ENCODE peak calls at places on chromosomes 16 and 17, in nine cellular contexts. H is A549, O is H1, E is ovary, P is transverse colon, W is sigmoid colon, Q is tibial nerve, F is stomach, K is K562. U is an unnamed sample.

GRCh38 chr17:78197147-78197830 is 10.1 kb downstream of the AFMID start:
- DNase-seq in H (no peak), O (no peak), E (no peak), P (no peak), W (no peak), Q (no peak), F (no peak), K (no peak), U (no peak)

GRCh38 chr17:2212328-2212981 is 91.1 kb downstream of the SMG6 start:
- DNase-seq in H (no peak), O (no peak), E (no peak), P (no peak), W (peak; percentile 89), Q (peak; percentile 58), F (no peak), K (no peak), U (peak; percentile 89)

GRCh38 chr16:49469323-49469670 is 95.7 kb downstream of the C16orf78 start:
- DNase-seq in H (no peak), O (no peak), E (no peak), P (no peak), W (peak; percentile 12), Q (no peak), F (no peak), K (no peak), U (peak; percentile 38)

GRCh38 chr17:43717913-43718312 is 40.7 kb downstream of the SOST start:
- DNase-seq in H (no peak), O (no peak), E (no peak), P (no peak), W (no peak), Q (no peak), F (no peak), K (no peak), U (no peak)

GRCh38 chr16:3458852-3459361 is 15.4 kb downstream of the NAA60 start:
- DNase-seq in H (peak; percentile 81), O (no peak), E (no peak), P (peak; percentile 68), W (no peak), Q (no peak), F (peak; percentile 57), K (no peak), U (no peak)

GRCh38 chr17:68539536-68540469 is 27.6 kb downstream of the PRKAR1A start:
- DNase-seq in H (no peak), O (no peak), E (no peak), P (no peak), W (no peak), Q (peak; percentile 48), F (peak; percentile 55), K (no peak), U (no peak)

GRCh38 chr17:76558210-76559095 is 18.6 kb downstream of the PRCD start:
- DNase-seq in H (no peak), O (no peak), E (no peak), P (no peak), W (no peak), Q (no peak), F (no peak), K (no peak), U (no peak)

GRCh38 chr16:67842509-67843342 is 606 bp downstream of the THAP11 start:
- DNase-seq in H (no peak), O (peak; percentile 73), E (peak; percentile 64), P (peak; percentile 60), W (peak; percentile 82), Q (no peak), F (peak; percentile 49), K (no peak), U (no peak)

GRCh38 chr16:52912565-52913173 is 140.0 kb downstream of the CHD9NB start:
- DNase-seq in H (peak; percentile 55), O (peak; percentile 82), E (peak; percentile 50), P (peak; percentile 75), W (no peak), Q (peak; percentile 66), F (peak; percentile 85), K (peak; percentile 55), U (peak; percentile 65)

GRCh38 chr16:82694239-82694874 is 67.6 kb downstream of the CDH13 start:
- DNase-seq in H (no peak), O (no peak), E (no peak), P (no peak), W (no peak), Q (no peak), F (no peak), K (no peak), U (no peak)

GRCh38 chr17:43456661-43457361 is 27.0 kb upstream of the DHX8 start:
- DNase-seq in H (no peak), O (no peak), E (no peak), P (peak; percentile 12), W (peak; percentile 75), Q (peak; percentile 60), F (no peak), K (no peak), U (no peak)

GRCh38 chr16:89193021-89193575 is 7.2 kb downstream of the SLC22A31 start:
- DNase-seq in H (no peak), O (peak; percentile 84), E (peak; percentile 84), P (peak; percentile 63), W (no peak), Q (no peak), F (peak; percentile 62), K (peak; percentile 95), U (peak; percentile 70)

GRCh38 chr16:56862776-56863175 is 2.2 kb upstream of the SLC12A3 start:
- DNase-seq in H (no peak), O (no peak), E (no peak), P (peak; percentile 21), W (no peak), Q (no peak), F (no peak), K (no peak), U (no peak)

GRCh38 chr17:48553837-48554236 is 8.9 kb upstream of the HOXB2 start:
- DNase-seq in H (no peak), O (no peak), E (no peak), P (no peak), W (no peak), Q (no peak), F (no peak), K (no peak), U (no peak)

GRCh38 chr17:52084176-52084575 is 74.3 kb downstream of the CA10 start:
- DNase-seq in H (no peak), O (no peak), E (no peak), P (no peak), W (no peak), Q (no peak), F (no peak), K (no peak), U (no peak)

DNA sequence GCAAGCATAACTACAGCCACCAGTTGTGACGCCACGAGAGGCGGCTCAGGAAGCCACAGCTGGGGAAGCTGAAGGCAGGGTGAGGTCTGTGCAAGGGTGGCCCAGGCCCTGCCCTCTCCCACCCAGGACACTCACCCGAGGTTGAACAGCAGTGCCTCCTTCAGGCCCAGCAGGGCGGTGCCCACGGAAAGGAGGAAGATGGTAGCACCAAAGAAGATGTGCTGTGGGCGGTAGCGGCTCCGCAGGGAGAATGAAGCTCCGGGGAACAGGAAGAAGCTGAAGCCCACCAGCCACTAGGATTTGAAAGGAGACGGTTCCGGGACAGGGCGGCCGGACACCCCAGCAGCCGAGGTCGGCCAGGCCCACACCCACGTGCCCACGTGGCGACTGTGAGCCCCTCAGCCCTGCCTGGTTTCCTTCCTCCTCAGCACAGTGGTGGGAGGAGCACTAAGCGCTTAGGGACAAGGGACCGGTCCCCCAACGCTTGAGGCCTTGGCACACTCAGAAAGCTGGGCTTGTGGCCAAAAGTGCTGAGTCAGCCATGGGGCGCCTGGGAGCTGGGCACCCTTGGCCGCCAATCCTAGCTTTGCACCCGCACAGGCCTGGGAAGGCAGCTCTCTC is 11.0 kb downstream of the CYB561 start:
- DNase-seq in H (peak; percentile 76), O (no peak), E (no peak), P (peak; percentile 83), W (peak; percentile 81), Q (no peak), F (peak; percentile 96), K (no peak), U (no peak)
- H3K27ac ChIP-seq in H (peak overlapping the region; percentile 37), O (no peak overlapping the region), E (no peak overlapping the region), P (peak overlapping the region; percentile 77), W (peak overlapping the region; percentile 58), Q (peak overlapping the region; percentile 17), F (peak overlapping the region; percentile 62), K (peak overlapping the region; percentile 12), U (peak overlapping the region; percentile 86)

GRCh38 chr16:8677481-8677880 is 3.1 kb downstream of the ABAT start:
- DNase-seq in H (no peak), O (no peak), E (no peak), P (no peak), W (no peak), Q (no peak), F (no peak), K (no peak), U (no peak)
- TF ChIP-seq EP300 in H (no peak), O (no peak), E (no peak), P (no peak), W (no peak), Q (no peak), F (no peak), K (no peak), U (no peak)

DNA sequence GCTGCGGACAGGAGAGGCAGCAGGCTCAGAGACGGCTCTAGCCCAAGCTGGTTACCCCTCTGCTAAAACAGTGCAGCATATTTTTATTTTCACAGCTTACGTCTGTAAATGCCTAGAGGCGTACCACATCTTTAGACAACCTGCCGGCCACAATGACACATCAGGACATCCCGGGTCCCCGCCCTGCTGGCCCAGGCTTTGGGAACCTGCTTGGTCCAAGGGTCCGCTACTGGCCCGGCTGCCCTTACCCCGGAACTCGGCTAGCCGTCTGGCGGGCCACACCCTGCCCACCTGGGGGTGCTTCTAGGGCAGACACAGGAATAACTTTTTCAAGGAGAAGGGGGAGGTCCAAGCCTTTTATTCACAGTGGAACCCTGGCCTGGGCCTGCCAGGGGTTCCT is 4.3 kb downstream of the CEP131 start:
- DNase-seq in H (no peak), O (no peak), E (no peak), P (no peak), W (no peak), Q (no peak), F (no peak), K (no peak), U (no peak)
- H3K27ac ChIP-seq in H (no peak overlapping the region), O (no peak overlapping the region), E (no peak overlapping the region), P (no peak overlapping the region), W (no peak overlapping the region), Q (no peak overlapping the region), F (no peak overlapping the region), K (no peak overlapping the region), U (no peak overlapping the region)

GRCh38 chr17:17714879-17715278 is 33.6 kb downstream of the RAI1 start:
- DNase-seq in H (no peak), O (no peak), E (no peak), P (no peak), W (no peak), Q (no peak), F (no peak), K (no peak), U (no peak)

GRCh38 chr17:17714261-17714866 is 33.1 kb downstream of the RAI1 start:
- DNase-seq in H (no peak), O (no peak), E (no peak), P (no peak), W (no peak), Q (no peak), F (no peak), K (no peak), U (no peak)

GRCh38 chr17:17712268-17712924 is 31.1 kb downstream of the RAI1 start:
- DNase-seq in H (no peak), O (no peak), E (no peak), P (no peak), W (no peak), Q (no peak), F (no peak), K (no peak), U (no peak)

GRCh38 chr17:17711708-17712141 is 30.5 kb downstream of the RAI1 start:
- DNase-seq in H (no peak), O (no peak), E (no peak), P (no peak), W (no peak), Q (no peak), F (peak; percentile 55), K (no peak), U (no peak)

GRCh38 chr17:17713839-17714238 is 32.6 kb downstream of the RAI1 start:
- DNase-seq in H (no peak), O (no peak), E (no peak), P (no peak), W (peak; percentile 82), Q (no peak), F (peak; percentile 69), K (no peak), U (no peak)
- TF ChIP-seq EP300 in H (no peak), O (no peak), E (no peak), P (no peak), W (no peak), Q (peak; percentile 16), F (no peak), K (no peak), U (no peak)